ENCODE peak calls at places on chromosomes 7 and 10, in ten cellular contexts. E is IMR-90, R is lower leg skin, M is thyroid gland, I is heart left ventricle, D is A549, K is esophagus squamous epithelium, Z is ovary, A is transverse colon, G is NB4. S is an unnamed sample.

GRCh38 chr7:129169171-129169643 is 19.2 kb upstream of the SMO start:
- DNase-seq in Z (peak), R (no peak), A (peak), G (peak), I (peak), K (no peak), D (no peak), E (no peak), M (peak), S (peak)

GRCh38 chr10:130036296-130037065 is 72.4 kb upstream of the EBF3 start:
- DNase-seq in E (no peak), M (no peak), K (no peak), R (no peak), Z (no peak), A (no peak), D (no peak), I (no peak), G (no peak), S (peak)

GRCh38 chr10:71025535-71025934 is 137.2 kb upstream of the PCBD1 start:
- DNase-seq in I (no peak), K (no peak), Z (no peak), A (no peak), D (no peak), G (no peak), E (no peak), R (no peak), M (no peak), S (no peak)

GRCh38 chr7:131648491-131648890 is 92.1 kb upstream of the PODXL start:
- DNase-seq in I (no peak), G (no peak), D (no peak), M (no peak), K (no peak), Z (peak), R (no peak), E (no peak), A (no peak), S (peak)

GRCh38 chr7:42493436-42494198 is 256.6 kb upstream of the GLI3 start:
- DNase-seq in I (peak), M (peak), Z (peak), K (no peak), D (peak), R (peak), A (peak), G (no peak), E (peak), S (peak)

GRCh38 chr10:23399701-23400144 is 39.2 kb upstream of the OTUD1 start:
- DNase-seq in A (no peak), D (peak), I (peak), K (no peak), E (peak), R (no peak), Z (no peak), G (no peak), M (no peak), S (no peak)

GRCh38 chr7:82050134-82050533 is 280.3 kb upstream of the HGF start:
- DNase-seq in E (peak), R (no peak), K (no peak), I (peak), G (no peak), M (no peak), D (peak), Z (no peak), A (no peak), S (no peak)

GRCh38 chr7:157010588-157011332 is at the start of gene MNX1:
- DNase-seq in K (no peak), M (peak), G (no peak), I (no peak), Z (no peak), A (peak), R (no peak), E (no peak), D (peak), S (no peak)

GRCh38 chr7:1227814-1228534 is 4.7 kb upstream of the UNCX start:
- DNase-seq in K (no peak), E (no peak), Z (no peak), M (no peak), R (no peak), D (no peak), I (no peak), A (no peak), G (peak), S (no peak)

GRCh38 chr7:2269468-2270460 is 27.7 kb downstream of the NUDT1 start:
- DNase-seq in A (no peak), K (no peak), I (no peak), R (no peak), Z (no peak), E (peak), D (no peak), G (no peak), M (no peak), S (no peak)

GRCh38 chr7:151736403-151736909 is 140.5 kb downstream of the PRKAG2 start:
- DNase-seq in M (peak), G (no peak), R (peak), I (peak), E (peak), Z (peak), D (peak), A (peak), K (no peak), S (peak)

GRCh38 chr10:70169011-70169410 is 1.3 kb downstream of the SAR1A start:
- DNase-seq in R (no peak), E (no peak), I (no peak), M (no peak), K (no peak), Z (no peak), D (no peak), A (no peak), G (no peak), S (no peak)

DNA sequence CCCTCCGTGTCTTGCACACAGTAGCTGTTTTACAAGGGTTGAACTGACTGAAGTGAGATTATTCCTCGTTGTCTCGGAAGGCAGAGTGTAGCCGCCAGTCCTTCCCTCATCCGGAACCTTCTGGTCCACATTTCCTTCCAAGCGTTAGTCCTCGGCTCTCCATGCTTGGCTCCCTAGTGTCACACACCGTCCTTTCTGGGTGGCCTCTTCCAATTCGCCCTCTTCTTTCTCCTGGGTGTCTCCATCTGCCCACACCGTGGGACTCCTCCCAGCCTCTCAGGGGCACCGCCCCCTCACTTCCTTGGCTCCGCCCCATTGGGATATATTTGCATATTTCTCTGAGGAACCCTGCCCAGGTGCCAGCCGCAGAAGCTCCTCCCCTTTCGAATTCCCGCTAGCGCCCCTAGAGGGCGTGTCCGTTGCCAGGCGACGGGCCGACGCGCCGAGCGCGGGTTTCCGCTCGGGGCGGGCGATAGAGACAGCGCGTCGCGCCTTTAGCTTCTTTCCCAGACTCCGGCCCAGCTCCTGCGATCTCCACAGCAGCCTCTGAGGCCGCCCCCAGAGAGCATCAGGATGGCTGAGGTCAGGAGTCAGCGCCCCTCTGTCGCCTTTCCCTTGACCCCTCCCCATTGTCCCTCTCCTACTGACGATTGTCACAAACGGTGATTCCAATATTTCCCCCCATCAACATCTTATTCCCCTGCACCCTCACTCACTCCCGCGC is at the start of gene CFAP58:
- DNase-seq in M (peak), Z (peak), D (peak), E (peak), A (peak), G (peak), I (peak), R (peak), K (peak), S (peak)
- TF ChIP-seq POLR2A in M (no peak), Z (peak), D (peak), E (no peak), A (no peak), G (no peak), I (peak), R (no peak), K (no peak), S (no peak)

GRCh38 chr7:77354914-77355313 is 61.2 kb downstream of the GSAP start:
- DNase-seq in K (no peak), I (no peak), M (no peak), G (no peak), Z (no peak), A (no peak), E (no peak), R (no peak), D (no peak), S (no peak)
- H3K4me3 ChIP-seq in K (no peak), I (no peak), M (no peak), G (no peak), Z (no peak), A (no peak), E (no peak), R (no peak), D (no peak), S (no peak)

DNA sequence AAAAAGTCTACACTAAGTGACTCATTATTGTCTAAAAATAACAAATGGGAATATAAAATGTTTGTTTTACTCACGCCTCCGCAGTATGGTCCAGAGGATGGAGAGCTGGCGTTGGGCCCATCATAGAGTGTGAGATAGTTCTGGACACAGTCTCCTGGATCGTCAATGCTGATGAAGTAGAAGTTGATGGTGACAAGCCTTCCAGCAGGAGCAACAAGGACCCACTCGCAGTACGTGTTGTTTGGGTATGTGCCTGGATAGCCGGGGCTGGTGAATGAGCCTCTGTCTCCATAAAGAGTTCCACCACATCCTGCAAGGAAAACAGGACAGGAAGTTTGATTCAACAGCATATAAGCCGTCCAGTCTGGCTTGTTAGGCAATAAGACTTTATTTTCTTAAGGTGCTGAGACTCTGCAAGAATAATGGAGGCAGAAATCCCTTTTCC is 11.5 kb upstream of the RSU1 start:
- DNase-seq in E (peak), A (peak), I (peak), K (no peak), D (no peak), G (no peak), M (peak), R (no peak), Z (no peak), S (no peak)
- TF ChIP-seq POLR2A in E (no peak), A (no peak), I (no peak), K (no peak), D (no peak), G (no peak), M (no peak), R (no peak), Z (no peak), S (no peak)

DNA sequence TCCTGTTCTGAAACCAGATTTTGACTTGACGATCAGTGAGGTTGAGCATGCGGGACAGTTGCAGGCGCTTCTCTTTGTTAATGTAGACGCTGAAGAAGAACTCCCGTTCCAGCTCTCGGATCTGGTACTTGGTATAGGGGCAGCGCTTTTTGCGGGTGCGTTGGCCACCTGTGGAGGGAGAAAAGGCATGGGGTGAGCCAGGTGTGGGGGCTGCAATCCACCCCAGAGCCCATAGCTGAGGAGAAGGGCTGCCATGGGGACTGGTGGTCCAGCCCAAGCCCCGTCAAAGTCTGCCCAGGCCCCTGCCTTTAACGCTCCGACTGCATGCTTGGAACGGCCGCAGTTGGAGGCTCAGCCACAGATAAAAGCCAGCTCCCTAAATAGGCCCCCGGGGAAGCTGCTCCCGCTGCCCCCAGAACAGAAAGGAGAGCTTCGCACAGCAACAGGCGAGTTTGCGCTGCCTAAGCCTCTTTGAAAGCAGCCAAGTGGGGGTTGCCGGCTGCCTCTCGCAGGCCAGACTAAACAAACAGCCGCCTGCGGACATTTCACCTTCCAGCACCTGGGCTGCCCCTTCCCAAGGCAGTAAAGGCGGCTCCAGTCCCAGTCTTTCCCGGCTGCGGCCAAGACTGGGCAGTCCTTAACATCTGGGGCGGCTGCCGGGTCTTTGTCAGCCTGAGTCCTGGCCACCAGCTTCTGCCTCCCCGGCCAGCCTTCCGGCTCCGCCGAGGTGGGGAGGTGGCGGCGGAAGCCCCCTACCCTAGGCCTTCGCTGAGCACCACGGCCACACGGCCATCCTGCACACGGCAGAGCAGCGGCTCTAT is 2.0 kb downstream of the HOXA11 start:
- DNase-seq in K (no peak), I (no peak), Z (peak), A (peak), M (no peak), G (peak), D (no peak), E (no peak), R (no peak), S (peak)
- H3K4me3 ChIP-seq in K (no peak), I (no peak), Z (peak), A (peak), M (no peak), G (peak), D (no peak), E (no peak), R (no peak), S (peak)

DNA sequence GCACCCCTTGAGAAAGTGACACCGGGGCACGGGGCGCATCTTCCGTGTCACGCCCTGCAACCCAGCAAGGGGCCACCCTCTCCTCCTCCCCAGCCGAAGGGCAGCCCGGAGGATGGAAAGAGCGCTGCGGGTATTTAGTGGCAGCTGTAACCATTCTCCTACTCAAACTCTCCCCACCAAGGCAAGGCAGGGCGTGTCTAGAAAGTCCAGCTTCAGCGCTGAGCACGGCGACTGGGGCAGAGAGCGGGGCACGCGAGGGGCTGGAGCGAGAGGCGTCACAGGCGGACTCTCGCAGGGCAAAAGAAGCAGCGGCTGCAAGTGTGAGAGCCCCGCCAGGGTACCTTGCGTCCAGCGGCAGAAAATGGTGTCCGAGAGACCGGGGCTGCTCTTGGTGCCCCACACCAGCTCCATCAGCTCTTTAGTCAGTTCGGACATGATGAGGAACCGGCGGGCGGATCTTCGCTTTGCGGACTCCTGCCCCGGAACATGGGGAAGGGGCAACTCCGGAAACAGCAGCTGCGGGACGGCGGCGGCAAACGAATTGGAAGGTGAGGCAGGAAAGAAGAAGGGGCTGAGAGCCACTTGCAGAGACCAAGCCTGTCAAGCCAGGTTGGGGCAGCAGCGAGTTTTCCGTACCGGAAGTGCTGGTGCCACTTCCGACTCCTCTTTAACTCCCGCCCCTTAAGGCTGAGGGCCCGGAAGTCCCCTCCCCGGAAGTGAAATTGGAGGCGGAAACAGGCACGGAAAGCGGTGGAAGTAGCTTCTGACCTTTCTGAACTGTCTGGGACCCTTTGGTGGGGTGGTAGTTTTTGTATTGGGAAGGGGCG is at the start of gene MINDY3:
- DNase-seq in G (peak), E (peak), Z (peak), I (peak), R (peak), A (peak), D (peak), K (peak), M (peak), S (peak)
- TF ChIP-seq POLR2A in G (no peak), E (no peak), Z (peak), I (peak), R (no peak), A (peak), D (peak), K (no peak), M (no peak), S (no peak)

GRCh38 chr7:75807452-75807851 is 6.2 kb downstream of the CCL24 start:
- DNase-seq in M (no peak), Z (no peak), E (no peak), K (no peak), G (no peak), I (no peak), D (no peak), A (no peak), R (no peak), S (no peak)
- H3K4me3 ChIP-seq in M (no peak), Z (no peak), E (no peak), K (no peak), G (no peak), I (no peak), D (no peak), A (no peak), R (no peak), S (no peak)

DNA sequence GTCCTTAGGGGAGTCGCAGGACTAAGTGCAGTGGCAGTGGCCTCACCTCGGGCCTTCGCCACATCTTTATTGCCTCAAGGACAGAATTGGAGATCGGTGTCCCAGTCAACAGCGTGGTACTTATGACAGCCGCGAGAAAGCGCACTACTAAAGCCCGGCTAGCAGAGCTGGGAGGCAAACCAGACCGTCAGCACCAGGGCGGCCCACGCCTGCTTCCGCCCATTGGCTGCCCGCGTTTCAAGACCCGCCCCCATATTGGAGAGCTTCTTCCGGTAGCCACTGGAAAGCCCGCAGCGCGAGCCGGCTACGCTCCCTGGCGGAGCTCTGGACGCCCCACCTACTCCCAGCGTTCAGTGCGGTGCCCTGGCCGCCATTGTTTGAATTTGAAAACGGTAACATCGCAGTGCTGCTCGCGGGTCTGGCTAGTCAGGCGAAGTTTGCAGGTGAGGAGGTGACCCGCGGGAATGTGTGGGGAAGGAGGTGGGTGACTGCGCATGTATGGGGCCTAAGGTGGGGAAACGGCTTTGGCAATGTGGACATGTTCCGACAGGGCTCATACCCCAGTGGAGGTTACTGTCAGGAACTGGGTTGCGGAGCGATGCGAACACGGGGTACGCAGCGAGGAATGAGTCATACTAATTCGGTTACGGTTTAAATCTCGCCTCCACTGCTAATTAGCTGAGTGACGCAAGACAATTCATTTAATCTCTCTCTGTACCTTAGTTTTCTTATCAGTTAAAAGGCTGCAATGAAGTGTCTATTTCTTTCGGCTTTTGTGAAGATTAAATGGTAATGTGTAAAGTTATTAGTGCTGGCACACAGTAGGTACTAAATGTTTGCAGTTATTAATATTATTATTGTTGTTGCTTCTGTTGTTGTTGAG is at the start of gene KIF20B:
- DNase-seq in E (peak), M (peak), A (peak), K (peak), R (peak), I (peak), D (peak), G (peak), Z (peak), S (peak)
- TF ChIP-seq POLR2A in E (peak), M (no peak), A (peak), K (no peak), R (no peak), I (peak), D (peak), G (peak), Z (peak), S (peak)

S was measured in sigmoid colon.